ENCODE peak calls at places on chromosomes 16 and 17, in seven cellular contexts. C is effector CD4-positive, alpha-beta T cell; H is activated CD8-positive, alpha-beta T cell treated with anti-CD3 and anti-CD28 coated beads, Interleukin-2, amount 10 ng/mL, durations not matched to agents 7 days and 5 days; E is mammary epithelial cell; Y is retina; F is HT1080; A is activated T-cell treated with anti-CD3 and anti-CD28 coated beads for 1 hour. B is an unnamed sample.

GRCh38 chr17:15399443-15399842 is 58.0 kb upstream of the TEKT3 start:
- DNase-seq in C (no peak), H (no peak), E (no peak), Y (no peak), F (no peak), A (no peak), B (no peak)

GRCh38 chr17:30558313-30559195 is 81.3 kb downstream of the GOSR1 start:
- DNase-seq in C (no peak), H (no peak), E (no peak), Y (no peak), F (no peak), A (no peak), B (no peak)

GRCh38 chr16:69109486-69110270 is 4.2 kb downstream of the HAS3 start:
- DNase-seq in C (no peak), H (no peak), E (no peak), Y (no peak), F (no peak), A (no peak), B (no peak)

GRCh38 chr16:50834701-50835100 is 92.8 kb downstream of the CYLD start:
- DNase-seq in C (no peak), H (no peak), E (no peak), Y (no peak), F (no peak), A (no peak), B (no peak)

GRCh38 chr16:30768583-30769181 is 6.6 kb downstream of the RNF40 start:
- DNase-seq in C (no peak), H (no peak), E (no peak), Y (no peak), F (no peak), A (no peak), B (no peak)

GRCh38 chr16:56192971-56193936 is 2.0 kb downstream of the GNAO1 start:
- DNase-seq in C (no peak), H (no peak), E (no peak), Y (peak), F (no peak), A (no peak), B (no peak)

GRCh38 chr17:41538565-41538991 is 10.5 kb upstream of the KRT19 start:
- DNase-seq in C (no peak), H (no peak), E (peak), Y (no peak), F (peak), A (no peak), B (no peak)

GRCh38 chr17:80927791-80928216 is 63.8 kb upstream of the CHMP6 start:
- DNase-seq in C (no peak), H (no peak), E (no peak), Y (peak), F (no peak), A (no peak), B (no peak)

GRCh38 chr17:9973689-9974459 is 68.8 kb upstream of the RCVRN start:
- DNase-seq in C (no peak), H (no peak), E (no peak), Y (peak), F (no peak), A (no peak), B (no peak)

GRCh38 chr16:230949-231348 is 1.7 kb upstream of the LUC7L start:
- DNase-seq in C (no peak), H (no peak), E (no peak), Y (no peak), F (no peak), A (no peak), B (no peak)

GRCh38 chr16:9105189-9105588 is 13.7 kb downstream of the HAPSTR1 start:
- DNase-seq in C (no peak), H (no peak), E (no peak), Y (no peak), F (no peak), A (no peak), B (no peak)

GRCh38 chr17:3557768-3558583 is at the start of gene TRPV3:
- DNase-seq in C (peak), H (no peak), E (peak), Y (no peak), F (peak), A (peak), B (peak)

GRCh38 chr16:77290451-77291110 is 91.4 kb downstream of the SYCE1L start:
- DNase-seq in C (no peak), H (no peak), E (peak), Y (no peak), F (no peak), A (no peak), B (no peak)

GRCh38 chr16:50642349-50642748 is 38.8 kb downstream of the SNX20 start:
- DNase-seq in C (no peak), H (no peak), E (no peak), Y (no peak), F (no peak), A (no peak), B (no peak)

GRCh38 chr17:68782829-68783228 is 172.4 kb downstream of the ABCA8 start:
- DNase-seq in C (no peak), H (no peak), E (no peak), Y (no peak), F (no peak), A (no peak), B (no peak)

GRCh38 chr17:74873874-74874614 is 1.2 kb upstream of the FDXR start:
- DNase-seq in C (no peak), H (no peak), E (no peak), Y (peak), F (no peak), A (no peak), B (no peak)

GRCh38 chr16:57091990-57092785 is at the start of gene CPNE2:
- DNase-seq in C (no peak), H (peak), E (no peak), Y (peak), F (peak), A (no peak), B (peak)

GRCh38 chr16:22252317-22252716 is 44.9 kb upstream of the POLR3E start:
- DNase-seq in C (no peak), H (no peak), E (no peak), Y (no peak), F (no peak), A (no peak), B (no peak)